ENCODE peak calls at places on chromosomes 7 and 10, in six cellular contexts. O is CD8-positive, alpha-beta memory T cell; X is uterus; S is stomach; H is mucosa of descending colon; V is astrocyte. J is an unnamed sample.
A peak's percentile ranks its signal among the peaks of the same experiment; 100 is the strongest.

GRCh38 chr10:3782456-3783312 is 2.3 kb downstream of the KLF6 start:
- DNase-seq in X (peak; percentile 61), O (peak; percentile 49), V (peak; percentile 95), H (peak; percentile 68), S (peak; percentile 53), J (peak; percentile 64)

GRCh38 chr7:75876126-75876881 is 2.5 kb upstream of the RHBDD2 start:
- DNase-seq in S (no peak), V (no peak), O (no peak), H (no peak), X (no peak), J (no peak)

GRCh38 chr10:18737236-18737635 is 78.0 kb downstream of the ARL5B start:
- DNase-seq in X (no peak), O (no peak), S (no peak), V (peak; percentile 64), H (no peak), J (no peak)

GRCh38 chr7:100825215-100825671 is 2.1 kb downstream of the EPHB4 start:
- DNase-seq in O (no peak), V (no peak), S (no peak), X (peak; percentile 28), H (peak; percentile 51), J (no peak)

GRCh38 chr7:108347616-108348015 is 108.6 kb downstream of the NRCAM start:
- DNase-seq in X (no peak), S (no peak), O (no peak), H (no peak), V (peak; percentile 68), J (no peak)

GRCh38 chr10:51203359-51203758 is 129.1 kb downstream of the PRKG1 start:
- DNase-seq in V (no peak), O (no peak), H (no peak), X (no peak), S (no peak), J (no peak)

GRCh38 chr10:26217396-26218105 is 977 bp downstream of the GAD2 start:
- DNase-seq in S (no peak), X (no peak), V (no peak), H (no peak), O (no peak), J (no peak)

GRCh38 chr7:98354511-98355249 is 46.2 kb downstream of the BAIAP2L1 start:
- DNase-seq in X (no peak), H (peak; percentile 84), V (peak; percentile 85), S (peak; percentile 80), O (no peak), J (peak; percentile 30)

GRCh38 chr7:117325836-117326235 is 3.0 kb upstream of the WNT2 start:
- DNase-seq in O (no peak), H (no peak), X (no peak), S (no peak), V (peak; percentile 72), J (no peak)

GRCh38 chr7:111914287-111914686 is 291.9 kb downstream of the DOCK4 start:
- DNase-seq in H (no peak), S (no peak), O (no peak), V (no peak), X (no peak), J (no peak)

GRCh38 chr7:13279854-13280435 is 592.5 kb downstream of the ARL4A start:
- DNase-seq in V (no peak), S (no peak), O (no peak), X (no peak), H (no peak), J (no peak)

GRCh38 chr7:140222797-140223196 is 46.0 kb upstream of the KDM7A start:
- DNase-seq in S (no peak), V (no peak), X (no peak), O (no peak), H (no peak), J (no peak)

GRCh38 chr7:43618073-43618472 is 35.2 kb downstream of the STK17A start:
- DNase-seq in V (no peak), H (no peak), X (no peak), O (no peak), S (no peak), J (no peak)

GRCh38 chr7:37901236-37901827 is 15.3 kb downstream of the SFRP4 start:
- DNase-seq in H (no peak), O (no peak), S (no peak), V (peak; percentile 46), X (no peak), J (no peak)

GRCh38 chr10:52213511-52213831 is 100.6 kb upstream of the DKK1 start:
- DNase-seq in V (peak; percentile 27), H (no peak), X (no peak), S (no peak), O (no peak), J (peak; percentile 27)

GRCh38 chr10:119865699-119866240 is 6.9 kb downstream of the MCMBP start:
- DNase-seq in X (no peak), S (no peak), O (no peak), V (no peak), H (no peak), J (no peak)

GRCh38 chr7:149869867-149870266 is 3.9 kb upstream of the ATP6V0E2 start:
- DNase-seq in H (no peak), V (no peak), X (no peak), S (no peak), O (no peak), J (no peak)

GRCh38 chr10:100913470-100913865 is 705 bp downstream of the SLF2 start:
- DNase-seq in X (no peak), V (peak; percentile 26), S (no peak), H (no peak), O (no peak), J (no peak)

GRCh38 chr7:46494441-46494840 is 573.4 kb upstream of the IGFBP3 start:
- DNase-seq in X (no peak), O (no peak), V (no peak), S (no peak), H (no peak), J (no peak)

GRCh38 chr10:112389147-112389822 is 15.4 kb downstream of the ACSL5 start:
- DNase-seq in H (no peak), O (peak; percentile 46), V (peak; percentile 26), X (no peak), S (peak; percentile 41), J (no peak)

GRCh38 chr10:74598891-74599566 is 227.4 kb upstream of the KAT6B start:
- DNase-seq in S (no peak), X (no peak), O (no peak), H (no peak), V (peak; percentile 14), J (no peak)

GRCh38 chr10:79136227-79137005 is 67.7 kb downstream of the ZMIZ1 start:
- DNase-seq in S (no peak), V (no peak), O (no peak), X (no peak), H (no peak), J (no peak)

GRCh38 chr7:28615091-28615490 is 202.8 kb downstream of the CREB5 start:
- DNase-seq in H (no peak), S (no peak), X (no peak), V (no peak), O (no peak), J (no peak)

GRCh38 chr10:123890246-123890645 is 1.4 kb downstream of the CPXM2 start:
- DNase-seq in V (no peak), X (no peak), O (no peak), S (no peak), H (no peak), J (no peak)

GRCh38 chr10:123890761-123891146 is 853 bp downstream of the CPXM2 start:
- DNase-seq in V (no peak), H (no peak), X (no peak), S (no peak), O (no peak), J (no peak)

GRCh38 chr10:123896217-123896927 is 4.8 kb upstream of the CPXM2 start:
- DNase-seq in X (no peak), O (no peak), H (no peak), S (no peak), V (no peak), J (no peak)

GRCh38 chr10:123891147-123892011 is at the start of gene CPXM2:
- DNase-seq in S (no peak), V (no peak), H (peak; percentile 63), X (no peak), O (no peak), J (no peak)

DNA sequence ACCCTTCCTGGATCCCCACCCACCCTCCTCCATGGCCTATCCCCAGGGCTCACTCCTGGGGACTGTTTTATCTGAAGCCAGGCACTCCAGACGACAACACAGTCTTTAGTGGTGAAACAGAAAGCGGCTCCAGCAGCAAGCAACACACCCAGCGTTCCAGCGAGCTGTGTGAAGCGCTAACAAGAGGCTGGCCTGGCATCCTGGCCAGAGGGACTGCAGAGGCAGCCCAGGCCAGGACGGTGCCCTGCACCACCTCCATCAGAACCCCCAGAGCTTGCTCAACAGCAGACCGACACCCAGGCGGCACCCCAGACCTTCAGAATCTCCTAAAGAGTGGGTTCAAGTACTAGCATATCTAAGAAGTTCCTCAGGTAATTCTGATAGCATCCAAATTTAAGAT is 2.0 kb upstream of the CPXM2 start:
- DNase-seq in X (no peak), S (no peak), V (no peak), H (no peak), O (no peak), J (no peak)
- H3K9me3 ChIP-seq in X (no peaks in the 10 kb centered on the region), S (peaks cover 3% of the 10 kb centered on the region), V (no peaks in the 10 kb centered on the region), H (no peaks in the 10 kb centered on the region), O (no peaks in the 10 kb centered on the region), J (no peaks in the 10 kb centered on the region)

DNA sequence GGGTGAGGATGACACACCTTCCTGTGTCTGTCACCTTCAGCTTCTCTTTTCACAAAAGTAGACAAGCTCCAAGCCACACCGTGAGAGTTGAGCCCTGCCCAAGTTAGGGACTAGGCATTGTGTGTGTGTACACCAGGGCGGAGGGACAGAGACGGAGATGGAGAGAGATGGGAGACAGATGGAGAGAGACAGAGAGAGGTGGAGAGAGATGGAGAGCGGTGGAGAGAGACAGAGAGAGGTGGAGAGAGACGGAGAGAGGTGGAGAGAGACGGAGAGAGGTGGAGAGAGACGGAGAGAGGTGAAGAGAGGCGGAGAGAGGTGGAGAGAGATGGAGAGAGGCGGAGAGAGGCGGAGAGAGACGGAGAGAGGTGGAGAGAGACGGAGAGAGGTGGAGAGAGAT is 207.0 kb downstream of the DNAJB6 start:
- DNase-seq in S (no peak), X (no peak), O (no peak), H (no peak), V (no peak), J (no peak)
- H3K9me3 ChIP-seq in S (no peaks in the 10 kb centered on the region), X (no peaks in the 10 kb centered on the region), O (no peaks in the 10 kb centered on the region), H (no peaks in the 10 kb centered on the region), V (no peaks in the 10 kb centered on the region), J (no peaks in the 10 kb centered on the region)

GRCh38 chr10:131049051-131049450 is 262.5 kb downstream of the TCERG1L start:
- DNase-seq in S (no peak), V (no peak), X (no peak), O (no peak), H (no peak), J (no peak)
- H3K9me3 ChIP-seq in S (no peaks in the 10 kb centered on the region), V (peaks cover 6% of the 10 kb centered on the region), X (no peaks in the 10 kb centered on the region), O (no peaks in the 10 kb centered on the region), H (no peaks in the 10 kb centered on the region), J (peaks cover 7% of the 10 kb centered on the region)

GRCh38 chr7:157627033-157627432 is 290.2 kb downstream of the DNAJB6 start:
- DNase-seq in O (no peak), S (no peak), V (no peak), H (no peak), X (no peak), J (no peak)

GRCh38 chr7:157627646-157628045 is 290.8 kb downstream of the DNAJB6 start:
- DNase-seq in O (no peak), S (no peak), X (no peak), V (peak; percentile 65), H (no peak), J (no peak)

GRCh38 chr7:157628456-157628855 is 291.7 kb downstream of the DNAJB6 start:
- DNase-seq in H (no peak), V (no peak), X (no peak), O (no peak), S (no peak), J (no peak)

GRCh38 chr7:157633465-157634185 is 296.8 kb downstream of the DNAJB6 start:
- DNase-seq in H (no peak), O (no peak), S (no peak), X (no peak), V (no peak), J (no peak)

GRCh38 chr7:157630301-157630853 is 293.6 kb downstream of the DNAJB6 start:
- DNase-seq in X (no peak), S (no peak), H (no peak), V (peak; percentile 2), O (no peak), J (no peak)
- H3K9me3 ChIP-seq in X (no peaks in the 10 kb centered on the region), S (no peaks in the 10 kb centered on the region), H (no peaks in the 10 kb centered on the region), V (no peaks in the 10 kb centered on the region), O (no peaks in the 10 kb centered on the region), J (no peaks in the 10 kb centered on the region)

J was measured in body of pancreas.